ENCODE peak calls at places on chromosomes 11 and 22, in four cellular contexts. J, L, G and C are unnamed samples.

GRCh38 chr11:45233121-45233803 is 52.9 kb downstream of the SYT13 start:
- DNase-seq in J (peak; percentile 83), L (peak; percentile 78), G (no peak), C (peak; percentile 5)

GRCh38 chr11:128482512-128483191 is 104.7 kb downstream of the ETS1 start:
- DNase-seq in J (no peak), L (no peak), G (no peak), C (peak; percentile 70)

GRCh38 chr11:84290647-84291046 is 1004.5 kb upstream of the CCDC90B start:
- DNase-seq in J (no peak), L (no peak), G (no peak), C (no peak)

GRCh38 chr11:44078794-44079193 is 12.7 kb downstream of the ACCS start:
- DNase-seq in J (no peak), L (no peak), G (no peak), C (no peak)

GRCh38 chr22:44207173-44207980 is 26.7 kb downstream of the PARVG start:
- DNase-seq in J (no peak), L (no peak), G (no peak), C (no peak)

GRCh38 chr22:36741204-36741793 is 34.6 kb downstream of the IFT27 start:
- DNase-seq in J (no peak), L (peak; percentile 30), G (no peak), C (no peak)

GRCh38 chr11:76074178-76075112 is 131.9 kb downstream of the WNT11 start:
- DNase-seq in J (no peak), L (no peak), G (no peak), C (peak; percentile 23)

GRCh38 chr11:38948392-38948791 is 2350.4 kb upstream of the RAG2 start:
- DNase-seq in J (no peak), L (no peak), G (no peak), C (no peak)

GRCh38 chr11:128686045-128686741 is 7.7 kb upstream of the FLI1 start:
- DNase-seq in J (peak; percentile 14), L (peak; percentile 33), G (no peak), C (no peak)

GRCh38 chr11:108916935-108917334 is 252.1 kb downstream of the DDX10 start:
- DNase-seq in J (no peak), L (no peak), G (no peak), C (no peak)

GRCh38 chr11:27860811-27861210 is 160.6 kb upstream of the BDNF start:
- DNase-seq in J (no peak), L (no peak), G (no peak), C (no peak)

GRCh38 chr11:133501643-133502535 is 30.4 kb downstream of the OPCML start:
- DNase-seq in J (peak; percentile 33), L (peak; percentile 28), G (no peak), C (no peak)

GRCh38 chr11:82775736-82776346 is 42.2 kb upstream of the FAM181B start:
- DNase-seq in J (peak; percentile 43), L (peak; percentile 59), G (no peak), C (peak; percentile 10)

GRCh38 chr11:12287374-12288211 is 89.8 kb upstream of the PARVA start:
- DNase-seq in J (peak; percentile 69), L (peak; percentile 82), G (peak; percentile 97), C (peak; percentile 88)
- TF ChIP-seq CTCF in J (peak; percentile 45), L (peak; percentile 74), G (peak; percentile 77), C (peak; percentile 51)

DNA sequence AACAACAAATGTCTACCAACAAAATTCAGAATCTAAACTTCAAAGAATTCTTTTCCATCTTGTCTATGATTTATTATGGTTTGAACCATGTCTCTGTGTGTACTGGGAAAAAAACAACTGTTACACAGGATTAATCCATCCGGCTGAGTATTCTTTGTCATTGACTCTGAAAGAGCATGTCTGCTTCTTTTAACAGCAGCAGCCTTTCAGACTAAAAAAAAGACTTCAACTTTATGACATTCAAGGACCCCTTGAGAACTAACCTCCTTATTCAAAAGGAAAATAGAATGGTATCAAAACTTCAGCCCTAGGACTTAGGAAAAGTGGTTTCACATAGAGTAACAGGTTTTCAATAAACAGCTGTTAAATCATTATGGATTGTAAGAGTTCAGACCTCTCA is 79.9 kb downstream of the MRTFA start:
- DNase-seq in J (no peak), L (no peak), G (no peak), C (no peak)
- TF ChIP-seq CTCF in J (no peak), L (no peak), G (no peak), C (no peak)

GRCh38 chr11:259374-259773 is 18.8 kb upstream of the NLRP6 start:
- DNase-seq in J (no peak), L (no peak), G (no peak), C (no peak)

GRCh38 chr11:256952-257737 is 20.4 kb downstream of the PSMD13 start:
- DNase-seq in J (no peak), L (no peak), G (no peak), C (no peak)

GRCh38 chr11:255816-256215 is 19.0 kb downstream of the PSMD13 start:
- DNase-seq in J (no peak), L (no peak), G (no peak), C (no peak)

GRCh38 chr11:255176-255575 is 18.4 kb downstream of the PSMD13 start:
- DNase-seq in J (no peak), L (no peak), G (no peak), C (no peak)

GRCh38 chr11:257766-258493 is 20.3 kb upstream of the NLRP6 start:
- DNase-seq in J (no peak), L (no peak), G (no peak), C (no peak)
- TF ChIP-seq CTCF in J (no peak), L (no peak), G (no peak), C (no peak)

GRCh38 chr22:47625013-47625385 is 862.5 kb downstream of the TBC1D22A start:
- DNase-seq in J (no peak), L (no peak), G (no peak), C (no peak)

GRCh38 chr22:47627561-47628253 is 865.3 kb downstream of the TBC1D22A start:
- DNase-seq in J (no peak), L (no peak), G (no peak), C (no peak)

GRCh38 chr22:47625531-47626427 is 863.3 kb downstream of the TBC1D22A start:
- DNase-seq in J (no peak), L (no peak), G (no peak), C (no peak)

GRCh38 chr22:47628477-47629272 is 866.2 kb downstream of the TBC1D22A start:
- DNase-seq in J (no peak), L (no peak), G (no peak), C (no peak)

DNA sequence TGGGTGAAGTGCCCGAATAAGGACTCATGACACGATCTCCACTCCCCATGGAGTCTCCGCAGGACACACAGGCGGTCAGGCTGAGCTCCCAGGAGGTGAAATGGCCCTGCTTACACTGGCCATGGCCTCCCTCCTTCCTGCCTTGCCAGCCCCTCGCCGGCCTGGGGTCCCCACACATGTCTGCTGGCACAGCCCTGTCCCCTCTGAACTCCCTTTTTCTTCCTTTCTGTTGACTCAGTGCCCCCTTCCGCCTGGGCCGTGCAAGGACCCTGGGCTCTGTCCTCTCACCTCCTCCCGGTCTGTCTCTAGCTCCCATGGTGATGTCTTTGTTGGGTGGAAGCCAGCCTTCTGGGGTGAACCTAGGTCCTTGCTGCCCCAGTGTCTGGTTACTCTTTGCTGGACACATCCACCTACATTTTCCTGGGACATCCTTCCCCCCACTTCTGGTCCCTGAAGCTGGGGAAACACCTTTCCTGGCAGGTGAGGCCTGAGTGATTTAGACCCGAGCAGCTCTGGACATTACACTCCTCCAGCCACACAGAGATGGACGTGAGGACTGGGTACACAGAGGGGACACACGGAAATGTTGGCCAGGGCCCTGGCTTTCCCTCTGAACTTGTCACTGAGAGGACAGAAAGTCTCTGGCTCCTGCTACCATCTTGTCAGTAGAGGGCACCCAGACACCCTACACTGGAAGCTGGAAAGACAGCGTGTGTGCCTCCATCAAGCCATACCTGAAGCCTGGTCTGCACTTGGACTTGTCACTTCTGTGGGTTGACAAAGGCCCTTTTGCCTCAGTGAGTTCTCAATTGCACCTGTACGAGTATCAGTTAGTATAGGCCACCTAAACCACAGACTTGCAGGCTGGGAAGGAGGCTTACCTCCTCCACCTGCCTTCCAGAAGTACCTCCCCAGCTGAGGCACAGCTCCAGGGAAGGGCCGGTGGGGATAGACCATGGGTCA is 864.3 kb downstream of the TBC1D22A start:
- DNase-seq in J (no peak), L (no peak), G (no peak), C (no peak)
- TF ChIP-seq CTCF in J (no peak), L (no peak), G (no peak), C (no peak)